ENCODE peak calls at places on chromosomes 6 and 20, in five cellular contexts. R is GM23338, H is Peyer's patch, Y is tibial artery, O is endodermal cell. P is an unnamed sample. For H3K4me1, the result is how much of the 10 kb centered on the place peaks cover.

GRCh38 chr6:1311400-1312192 is at the start of gene FOXQ1:
- DNase-seq in O (peak), Y (no peak), H (peak), R (peak), P (peak)

GRCh38 chr20:4837760-4838159 is 116.1 kb downstream of the PRND start:
- DNase-seq in O (no peak), H (no peak), R (no peak), Y (no peak), P (no peak)

GRCh38 chr6:151387581-151387980 is 3.8 kb downstream of the ZBTB2 start:
- DNase-seq in Y (no peak), O (no peak), H (no peak), R (no peak), P (no peak)

GRCh38 chr20:40956926-40957760 is 71.5 kb upstream of the TOP1 start:
- DNase-seq in Y (peak), H (no peak), R (no peak), O (no peak), P (no peak)

GRCh38 chr6:33160728-33161323 is 31.4 kb downstream of the COL11A2 start:
- DNase-seq in Y (no peak), R (peak), O (peak), H (peak), P (peak)

GRCh38 chr20:33561981-33562601 is 72.2 kb downstream of the CBFA2T2 start:
- DNase-seq in Y (peak), H (peak), R (peak), O (peak), P (peak)

GRCh38 chr6:42450314-42451145 is 1.2 kb downstream of the TRERF1 start:
- DNase-seq in Y (no peak), O (peak), H (peak), R (peak), P (no peak)

GRCh38 chr20:1440024-1440423 is 26.6 kb downstream of the NSFL1C start:
- DNase-seq in R (peak), Y (no peak), O (peak), H (no peak), P (no peak)

GRCh38 chr6:55729665-55730064 is 145.7 kb downstream of the BMP5 start:
- DNase-seq in Y (no peak), R (no peak), O (no peak), H (no peak), P (no peak)

GRCh38 chr6:9516207-9516606 is 898.7 kb downstream of the TFAP2A start:
- DNase-seq in O (peak), R (peak), Y (no peak), H (no peak), P (no peak)

GRCh38 chr6:2158596-2159271 is 86.7 kb downstream of the GMDS start:
- DNase-seq in O (peak), Y (no peak), R (peak), H (no peak), P (no peak)

GRCh38 chr6:10163159-10163962 is 251.5 kb downstream of the TFAP2A start:
- DNase-seq in R (peak), H (no peak), O (peak), Y (no peak), P (no peak)

GRCh38 chr6:113361014-113361645 is 496.0 kb upstream of the MARCKS start:
- DNase-seq in Y (no peak), R (no peak), H (no peak), O (no peak), P (no peak)

GRCh38 chr20:35902545-35902941 is 51.8 kb downstream of the SCAND1 start:
- DNase-seq in Y (no peak), H (no peak), O (no peak), R (no peak), P (no peak)

GRCh38 chr6:43579171-43579570 is 3.2 kb downstream of the POLH start:
- DNase-seq in O (no peak), H (no peak), Y (no peak), R (no peak), P (no peak)

DNA sequence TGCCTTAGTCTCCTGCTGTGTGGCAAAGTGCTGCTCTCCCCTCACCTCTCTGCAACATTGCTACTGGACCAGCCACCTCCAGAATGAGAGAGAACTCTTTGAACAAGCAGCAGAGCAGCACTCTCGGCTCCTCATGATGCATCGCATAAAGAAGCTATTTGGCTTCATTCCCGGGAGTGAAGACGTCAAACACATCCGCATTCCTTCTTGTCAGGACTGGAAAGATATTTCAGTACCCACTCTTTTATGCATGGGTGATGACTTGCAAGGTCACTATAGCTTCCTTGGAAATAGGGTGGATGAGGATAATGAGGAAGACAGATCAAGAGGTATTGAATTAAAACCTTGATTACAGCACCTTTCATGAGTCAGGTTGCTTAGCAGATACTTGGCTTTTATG is 4.3 kb downstream of the CALHM4 start:
- DNase-seq in R (peak), H (no peak), Y (no peak), O (no peak), P (peak)
- H3K4me1 ChIP-seq in R (under half), H (under half), Y (under half), O (under half), P (under half)

DNA sequence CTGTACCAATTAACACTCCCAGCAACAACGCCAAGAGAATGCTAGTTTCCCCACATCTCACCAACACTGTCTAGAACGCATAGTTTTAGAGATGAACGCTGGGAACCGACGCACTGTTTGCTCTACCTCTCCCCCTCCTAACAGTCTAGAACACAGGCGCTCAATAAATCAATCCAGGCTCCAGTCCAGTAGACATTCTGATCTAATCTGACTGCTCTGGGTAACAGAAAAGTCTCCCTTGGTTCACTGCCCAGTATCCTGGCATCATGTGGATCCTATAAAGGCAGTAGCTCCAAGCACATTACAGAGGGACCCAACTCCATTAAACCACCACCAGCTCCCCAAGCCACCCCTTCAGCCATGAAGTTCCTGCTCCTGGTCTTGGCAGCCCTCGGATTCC is at the start of gene DEFB132:
- DNase-seq in H (no peak), Y (no peak), R (no peak), O (no peak), P (no peak)
- H3K4me3 ChIP-seq in H (no peak), Y (no peak), R (no peak), O (no peak), P (no peak)

GRCh38 chr6:121767254-121767653 is 331.8 kb downstream of the GJA1 start:
- DNase-seq in R (no peak), Y (no peak), H (no peak), O (no peak), P (no peak)
- TF ChIP-seq CTCF in R (no peak), Y (no peak), H (no peak), O (no peak), P (no peak)

DNA sequence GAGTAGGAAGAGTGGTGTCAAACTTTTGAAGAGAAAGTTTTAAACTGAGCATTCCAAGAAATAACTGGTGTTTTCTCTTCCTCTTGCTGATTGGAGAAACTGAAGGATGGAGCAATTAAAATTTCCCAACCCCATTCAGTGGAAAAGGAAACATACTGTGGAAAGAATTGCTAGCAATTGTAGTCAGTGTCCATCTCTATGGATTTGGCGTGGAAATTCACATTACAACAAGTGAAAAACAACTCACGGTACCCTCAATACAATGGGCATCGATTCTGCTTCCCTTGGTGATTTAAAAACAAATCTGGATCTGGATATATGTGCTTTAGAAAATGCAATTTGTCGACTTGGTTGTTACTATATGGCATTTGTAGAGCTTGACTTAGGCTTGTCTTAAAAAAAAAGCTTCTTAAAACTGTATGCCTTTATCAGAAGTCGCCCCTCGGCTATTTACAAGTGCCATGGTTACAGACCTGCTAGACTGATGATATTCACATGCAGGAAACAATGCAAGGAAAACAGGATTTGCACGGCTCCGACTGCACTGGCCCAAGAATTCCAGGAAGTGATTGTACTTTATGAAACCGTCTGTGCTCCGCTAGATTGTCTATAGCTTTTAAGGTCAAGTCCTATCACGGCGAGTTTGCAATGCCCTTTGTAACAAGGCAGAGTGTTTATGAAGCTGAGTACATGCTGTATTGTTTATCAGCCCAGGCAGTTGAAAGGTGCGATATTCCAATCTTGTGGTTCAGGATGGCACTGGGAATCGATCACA is 131.7 kb upstream of the PHACTR1 start:
- DNase-seq in H (peak), R (no peak), O (no peak), Y (no peak), P (no peak)
- H3K4me1 ChIP-seq in H (under half), R (under half), O (under half), Y (under half), P (under half)

DNA sequence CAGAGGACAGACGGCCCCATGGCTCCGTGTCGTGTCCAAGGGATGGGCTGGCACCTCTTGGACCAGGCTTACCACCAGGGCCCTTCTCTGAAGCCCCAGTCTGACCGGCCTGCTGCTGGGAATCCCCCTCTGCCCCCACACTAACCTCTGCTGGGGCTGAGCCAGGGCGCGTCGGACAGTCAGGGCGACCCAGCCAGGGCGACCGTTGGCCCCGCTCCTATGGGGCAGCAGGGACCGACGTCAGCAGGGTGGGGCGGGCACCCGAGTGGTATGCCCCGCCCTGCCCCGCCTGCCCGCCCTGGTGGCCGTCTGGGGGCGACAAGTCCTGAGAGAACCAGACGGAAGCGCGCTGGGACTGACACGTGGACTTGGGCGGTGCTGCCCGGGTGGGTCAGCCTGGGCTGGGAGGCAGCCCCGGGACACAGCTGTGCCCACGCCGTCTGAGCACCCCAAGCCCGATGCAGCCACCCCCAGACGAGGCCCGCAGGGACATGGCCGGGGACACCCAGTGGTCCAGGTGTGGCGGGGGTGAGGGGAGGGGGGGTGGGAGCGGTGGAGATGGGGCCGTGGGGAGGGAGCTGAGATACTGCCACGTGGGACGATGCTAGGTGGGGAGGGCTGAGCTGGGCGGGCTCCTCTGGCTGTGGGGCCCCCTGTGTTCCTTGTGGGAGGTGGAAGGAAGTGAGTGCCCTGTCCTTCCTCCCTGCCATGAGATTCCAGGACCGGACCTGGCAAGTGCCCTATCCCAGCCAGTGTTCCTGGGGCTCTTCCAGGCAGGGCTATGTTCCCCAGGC is at the start of gene SLC17A9:
- DNase-seq in H (peak), Y (peak), O (peak), R (peak), P (peak)
- H3K4me3 ChIP-seq in H (peak), Y (peak), O (no peak), R (peak), P (no peak)

GRCh38 chr20:8547968-8548588 is 416.0 kb downstream of the PLCB1 start:
- DNase-seq in O (no peak), R (no peak), Y (no peak), H (no peak), P (no peak)
- TF ChIP-seq CTCF in O (no peak), R (no peak), Y (no peak), H (no peak), P (no peak)